ENCODE peak calls at places on chromosomes 7 and 10, in nine cellular contexts. One of them, this sample, is unnamed. For H3K9me3 and H3K27me3, the result is how much of the 10 kb centered on the place peaks cover.

GRCh38 chr10:22823109-22823508 is 104.7 kb upstream of the ARMC3 start:
- DNase-seq in IMR-90: peak
- DNase-seq in endodermal cell: no peak
- DNase-seq in SJSA1: peak
- DNase-seq in naive thymus-derived CD4-positive, alpha-beta T cell: no peak
- DNase-seq in fibroblast of lung: peak
- DNase-seq in ovary: no peak
- DNase-seq in cardiac muscle cell: peak
- DNase-seq in colonic mucosa: no peak
- DNase-seq in this sample: no peak

GRCh38 chr7:108347616-108348015 is 108.6 kb downstream of the NRCAM start:
- DNase-seq in IMR-90: peak
- DNase-seq in SJSA1: no peak
- DNase-seq in colonic mucosa: no peak
- DNase-seq in fibroblast of lung: peak
- DNase-seq in endodermal cell: peak
- DNase-seq in ovary: no peak
- DNase-seq in naive thymus-derived CD4-positive, alpha-beta T cell: no peak
- DNase-seq in cardiac muscle cell: peak
- DNase-seq in this sample: no peak

GRCh38 chr10:78349165-78349516 is 315.5 kb downstream of the RPS24 start:
- DNase-seq in naive thymus-derived CD4-positive, alpha-beta T cell: no peak
- DNase-seq in ovary: no peak
- DNase-seq in endodermal cell: peak
- DNase-seq in cardiac muscle cell: no peak
- DNase-seq in IMR-90: no peak
- DNase-seq in SJSA1: peak
- DNase-seq in colonic mucosa: no peak
- DNase-seq in fibroblast of lung: no peak
- DNase-seq in this sample: no peak

GRCh38 chr10:74084955-74085354 is 65.7 kb downstream of the AP3M1 start:
- DNase-seq in SJSA1: no peak
- DNase-seq in fibroblast of lung: no peak
- DNase-seq in IMR-90: no peak
- DNase-seq in naive thymus-derived CD4-positive, alpha-beta T cell: no peak
- DNase-seq in colonic mucosa: no peak
- DNase-seq in ovary: no peak
- DNase-seq in endodermal cell: no peak
- DNase-seq in cardiac muscle cell: no peak
- DNase-seq in this sample: no peak

GRCh38 chr7:117381357-117381756 is 45.9 kb downstream of the ASZ1 start:
- DNase-seq in naive thymus-derived CD4-positive, alpha-beta T cell: no peak
- DNase-seq in fibroblast of lung: no peak
- DNase-seq in SJSA1: no peak
- DNase-seq in colonic mucosa: no peak
- DNase-seq in IMR-90: no peak
- DNase-seq in ovary: no peak
- DNase-seq in endodermal cell: no peak
- DNase-seq in cardiac muscle cell: no peak
- DNase-seq in this sample: no peak

GRCh38 chr10:79381804-79382221 is 34.5 kb downstream of the PPIF start:
- DNase-seq in SJSA1: peak
- DNase-seq in IMR-90: peak
- DNase-seq in naive thymus-derived CD4-positive, alpha-beta T cell: peak
- DNase-seq in ovary: peak
- DNase-seq in cardiac muscle cell: peak
- DNase-seq in fibroblast of lung: peak
- DNase-seq in colonic mucosa: peak
- DNase-seq in endodermal cell: peak
- DNase-seq in this sample: peak

GRCh38 chr10:124619195-124619594 is 125.0 kb downstream of the FAM53B start:
- DNase-seq in colonic mucosa: peak
- DNase-seq in ovary: no peak
- DNase-seq in naive thymus-derived CD4-positive, alpha-beta T cell: no peak
- DNase-seq in cardiac muscle cell: no peak
- DNase-seq in IMR-90: peak
- DNase-seq in fibroblast of lung: peak
- DNase-seq in SJSA1: no peak
- DNase-seq in endodermal cell: no peak
- DNase-seq in this sample: peak

GRCh38 chr10:102422586-102423129 is 2.0 kb downstream of the FBXL15 start:
- DNase-seq in SJSA1: peak
- DNase-seq in colonic mucosa: peak
- DNase-seq in naive thymus-derived CD4-positive, alpha-beta T cell: peak
- DNase-seq in cardiac muscle cell: peak
- DNase-seq in ovary: peak
- DNase-seq in IMR-90: peak
- DNase-seq in endodermal cell: peak
- DNase-seq in fibroblast of lung: peak
- DNase-seq in this sample: peak

GRCh38 chr7:34225193-34225592 is 319.9 kb downstream of the BMPER start:
- DNase-seq in fibroblast of lung: no peak
- DNase-seq in IMR-90: no peak
- DNase-seq in colonic mucosa: no peak
- DNase-seq in SJSA1: no peak
- DNase-seq in ovary: no peak
- DNase-seq in naive thymus-derived CD4-positive, alpha-beta T cell: no peak
- DNase-seq in endodermal cell: peak
- DNase-seq in cardiac muscle cell: no peak
- DNase-seq in this sample: no peak

GRCh38 chr10:76324283-76324682 is 892.9 kb downstream of the LRMDA start:
- DNase-seq in SJSA1: no peak
- DNase-seq in IMR-90: no peak
- DNase-seq in fibroblast of lung: no peak
- DNase-seq in ovary: no peak
- DNase-seq in endodermal cell: no peak
- DNase-seq in naive thymus-derived CD4-positive, alpha-beta T cell: no peak
- DNase-seq in colonic mucosa: peak
- DNase-seq in cardiac muscle cell: no peak
- DNase-seq in this sample: no peak

GRCh38 chr7:90309872-90310271 is 11.2 kb downstream of the FAM237B start:
- DNase-seq in cardiac muscle cell: no peak
- DNase-seq in naive thymus-derived CD4-positive, alpha-beta T cell: no peak
- DNase-seq in fibroblast of lung: no peak
- DNase-seq in endodermal cell: no peak
- DNase-seq in colonic mucosa: no peak
- DNase-seq in SJSA1: no peak
- DNase-seq in ovary: no peak
- DNase-seq in IMR-90: no peak
- DNase-seq in this sample: no peak

GRCh38 chr10:81215498-81215897 is 659.5 kb upstream of the NRG3 start:
- DNase-seq in ovary: no peak
- DNase-seq in IMR-90: no peak
- DNase-seq in naive thymus-derived CD4-positive, alpha-beta T cell: no peak
- DNase-seq in colonic mucosa: no peak
- DNase-seq in cardiac muscle cell: peak
- DNase-seq in endodermal cell: no peak
- DNase-seq in fibroblast of lung: no peak
- DNase-seq in SJSA1: no peak
- DNase-seq in this sample: no peak

GRCh38 chr10:23200997-23201652 is 9.0 kb downstream of the PTF1A start:
- DNase-seq in cardiac muscle cell: no peak
- DNase-seq in IMR-90: no peak
- DNase-seq in colonic mucosa: no peak
- DNase-seq in fibroblast of lung: no peak
- DNase-seq in ovary: no peak
- DNase-seq in endodermal cell: no peak
- DNase-seq in naive thymus-derived CD4-positive, alpha-beta T cell: no peak
- DNase-seq in SJSA1: no peak
- DNase-seq in this sample: no peak

GRCh38 chr10:18571076-18571475 is 80.3 kb downstream of the NSUN6 start:
- DNase-seq in SJSA1: no peak
- DNase-seq in ovary: no peak
- DNase-seq in colonic mucosa: no peak
- DNase-seq in fibroblast of lung: no peak
- DNase-seq in endodermal cell: no peak
- DNase-seq in cardiac muscle cell: no peak
- DNase-seq in naive thymus-derived CD4-positive, alpha-beta T cell: no peak
- DNase-seq in IMR-90: no peak
- DNase-seq in this sample: no peak
- H3K9me3 ChIP-seq in SJSA1: under half
- H3K9me3 ChIP-seq in ovary: under half
- H3K9me3 ChIP-seq in colonic mucosa: under half
- H3K9me3 ChIP-seq in fibroblast of lung: under half
- H3K9me3 ChIP-seq in endodermal cell: half or more
- H3K9me3 ChIP-seq in cardiac muscle cell: under half
- H3K9me3 ChIP-seq in naive thymus-derived CD4-positive, alpha-beta T cell: under half
- H3K9me3 ChIP-seq in IMR-90: under half
- H3K9me3 ChIP-seq in this sample: under half

GRCh38 chr10:1731592-1731991 is 5.7 kb downstream of the ADARB2 start:
- DNase-seq in fibroblast of lung: no peak
- DNase-seq in cardiac muscle cell: no peak
- DNase-seq in SJSA1: no peak
- DNase-seq in colonic mucosa: no peak
- DNase-seq in endodermal cell: no peak
- DNase-seq in IMR-90: no peak
- DNase-seq in ovary: no peak
- DNase-seq in naive thymus-derived CD4-positive, alpha-beta T cell: no peak
- DNase-seq in this sample: no peak
- H3K27me3 ChIP-seq in fibroblast of lung: under half
- H3K27me3 ChIP-seq in cardiac muscle cell: under half
- H3K27me3 ChIP-seq in SJSA1: half or more
- H3K27me3 ChIP-seq in colonic mucosa: under half
- H3K27me3 ChIP-seq in endodermal cell: under half
- H3K27me3 ChIP-seq in IMR-90: under half
- H3K27me3 ChIP-seq in ovary: under half
- H3K27me3 ChIP-seq in naive thymus-derived CD4-positive, alpha-beta T cell: under half
- H3K27me3 ChIP-seq in this sample: under half

DNA sequence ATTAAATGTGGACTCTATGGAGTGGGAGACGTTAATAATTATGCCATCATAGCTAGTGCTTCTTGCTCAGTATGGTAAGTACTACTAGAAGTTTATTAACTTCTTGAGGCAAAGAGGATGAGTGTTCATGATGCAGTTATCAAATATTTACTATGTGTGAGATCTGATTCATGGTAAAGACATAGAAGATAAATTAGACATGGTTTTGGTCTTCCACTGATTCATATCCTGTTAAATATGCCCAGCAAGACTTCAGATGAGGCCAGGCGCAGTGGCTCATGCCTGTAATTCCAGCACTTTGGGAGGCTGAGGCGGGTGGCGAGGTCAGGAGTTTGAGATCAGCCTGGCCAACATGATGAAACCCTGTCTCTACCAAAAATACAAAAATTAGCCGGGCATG is 547.1 kb upstream of the ANKRD30A start:
- DNase-seq in colonic mucosa: no peak
- DNase-seq in naive thymus-derived CD4-positive, alpha-beta T cell: no peak
- DNase-seq in endodermal cell: no peak
- DNase-seq in fibroblast of lung: peak
- DNase-seq in SJSA1: no peak
- DNase-seq in ovary: no peak
- DNase-seq in IMR-90: peak
- DNase-seq in cardiac muscle cell: no peak
- DNase-seq in this sample: no peak
- H3K9me3 ChIP-seq in colonic mucosa: under half
- H3K9me3 ChIP-seq in naive thymus-derived CD4-positive, alpha-beta T cell: under half
- H3K9me3 ChIP-seq in endodermal cell: under half
- H3K9me3 ChIP-seq in fibroblast of lung: under half
- H3K9me3 ChIP-seq in SJSA1: under half
- H3K9me3 ChIP-seq in ovary: under half
- H3K9me3 ChIP-seq in IMR-90: under half
- H3K9me3 ChIP-seq in cardiac muscle cell: under half
- H3K9me3 ChIP-seq in this sample: under half

GRCh38 chr7:50356212-50356944 is 51.9 kb downstream of the IKZF1 start:
- DNase-seq in fibroblast of lung: no peak
- DNase-seq in cardiac muscle cell: no peak
- DNase-seq in naive thymus-derived CD4-positive, alpha-beta T cell: no peak
- DNase-seq in IMR-90: no peak
- DNase-seq in SJSA1: no peak
- DNase-seq in colonic mucosa: no peak
- DNase-seq in ovary: no peak
- DNase-seq in endodermal cell: peak
- DNase-seq in this sample: no peak
- H3K27me3 ChIP-seq in fibroblast of lung: under half
- H3K27me3 ChIP-seq in cardiac muscle cell: under half
- H3K27me3 ChIP-seq in naive thymus-derived CD4-positive, alpha-beta T cell: under half
- H3K27me3 ChIP-seq in IMR-90: under half
- H3K27me3 ChIP-seq in SJSA1: under half
- H3K27me3 ChIP-seq in colonic mucosa: under half
- H3K27me3 ChIP-seq in ovary: under half
- H3K27me3 ChIP-seq in endodermal cell: under half
- H3K27me3 ChIP-seq in this sample: under half

GRCh38 chr10:119252470-119253151 is 45.2 kb downstream of the GRK5 start:
- DNase-seq in fibroblast of lung: no peak
- DNase-seq in naive thymus-derived CD4-positive, alpha-beta T cell: no peak
- DNase-seq in ovary: peak
- DNase-seq in cardiac muscle cell: no peak
- DNase-seq in IMR-90: no peak
- DNase-seq in endodermal cell: no peak
- DNase-seq in colonic mucosa: no peak
- DNase-seq in SJSA1: no peak
- DNase-seq in this sample: no peak

GRCh38 chr10:119250641-119251314 is 43.4 kb downstream of the GRK5 start:
- DNase-seq in naive thymus-derived CD4-positive, alpha-beta T cell: no peak
- DNase-seq in ovary: no peak
- DNase-seq in cardiac muscle cell: peak
- DNase-seq in SJSA1: peak
- DNase-seq in colonic mucosa: no peak
- DNase-seq in endodermal cell: no peak
- DNase-seq in fibroblast of lung: peak
- DNase-seq in IMR-90: peak
- DNase-seq in this sample: no peak

GRCh38 chr10:119252051-119252465 is 44.7 kb downstream of the GRK5 start:
- DNase-seq in SJSA1: no peak
- DNase-seq in cardiac muscle cell: peak
- DNase-seq in colonic mucosa: no peak
- DNase-seq in ovary: no peak
- DNase-seq in endodermal cell: no peak
- DNase-seq in IMR-90: peak
- DNase-seq in fibroblast of lung: peak
- DNase-seq in naive thymus-derived CD4-positive, alpha-beta T cell: no peak
- DNase-seq in this sample: no peak

GRCh38 chr10:119253433-119254174 is 46.2 kb downstream of the GRK5 start:
- DNase-seq in SJSA1: peak
- DNase-seq in IMR-90: peak
- DNase-seq in cardiac muscle cell: peak
- DNase-seq in colonic mucosa: peak
- DNase-seq in endodermal cell: peak
- DNase-seq in ovary: peak
- DNase-seq in naive thymus-derived CD4-positive, alpha-beta T cell: peak
- DNase-seq in fibroblast of lung: peak
- DNase-seq in this sample: no peak

DNA sequence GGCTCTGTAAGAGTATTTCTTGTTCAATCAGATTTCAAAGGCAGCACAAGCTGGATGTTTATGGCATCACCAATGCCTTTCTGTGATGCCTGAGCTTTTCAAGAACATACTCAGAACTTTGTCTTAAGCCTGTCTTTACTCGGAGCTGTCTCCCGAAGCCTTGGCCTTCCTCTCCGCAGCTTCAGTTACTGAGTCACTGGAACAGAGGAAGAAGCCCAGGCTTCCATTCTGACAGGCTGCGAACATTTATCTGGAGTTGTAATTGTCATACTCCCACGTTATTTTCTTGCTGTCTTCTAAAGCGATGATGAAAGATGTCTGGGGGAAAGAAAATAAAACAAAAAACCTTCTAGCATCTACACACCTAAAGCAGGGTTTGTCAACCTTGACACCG is 43.9 kb downstream of the GRK5 start:
- DNase-seq in cardiac muscle cell: peak
- DNase-seq in ovary: no peak
- DNase-seq in fibroblast of lung: peak
- DNase-seq in IMR-90: peak
- DNase-seq in naive thymus-derived CD4-positive, alpha-beta T cell: no peak
- DNase-seq in colonic mucosa: no peak
- DNase-seq in SJSA1: no peak
- DNase-seq in endodermal cell: no peak
- DNase-seq in this sample: no peak
- H3K9me3 ChIP-seq in cardiac muscle cell: under half
- H3K9me3 ChIP-seq in ovary: under half
- H3K9me3 ChIP-seq in fibroblast of lung: under half
- H3K9me3 ChIP-seq in IMR-90: under half
- H3K9me3 ChIP-seq in naive thymus-derived CD4-positive, alpha-beta T cell: under half
- H3K9me3 ChIP-seq in colonic mucosa: under half
- H3K9me3 ChIP-seq in SJSA1: under half
- H3K9me3 ChIP-seq in endodermal cell: under half
- H3K9me3 ChIP-seq in this sample: under half